ENCODE peak calls at places on chromosomes 3 and 15, in ten cellular contexts. One of them, this sample, is unnamed.

GRCh38 chr3:4107430-4107829 is 195.7 kb upstream of the SETMAR start:
- DNase-seq in SK-N-SH: no peak
- DNase-seq in foreskin fibroblast: no peak
- DNase-seq in body of pancreas: no peak
- DNase-seq in CD4-positive, alpha-beta T cell: no peak
- DNase-seq in H9: no peak
- DNase-seq in activated CD8-positive, alpha-beta T cell treated with anti-CD3 and anti-CD28 coated beads for 36 hours: no peak
- DNase-seq in neural progenitor cell: no peak
- DNase-seq in heart right ventricle: no peak
- DNase-seq in brain microvascular endothelial cell: no peak
- DNase-seq in this sample: no peak

GRCh38 chr3:34305266-34305665 is 506.8 kb downstream of the PDCD6IP start:
- DNase-seq in activated CD8-positive, alpha-beta T cell treated with anti-CD3 and anti-CD28 coated beads for 36 hours: no peak
- DNase-seq in CD4-positive, alpha-beta T cell: no peak
- DNase-seq in brain microvascular endothelial cell: no peak
- DNase-seq in H9: no peak
- DNase-seq in heart right ventricle: no peak
- DNase-seq in neural progenitor cell: no peak
- DNase-seq in foreskin fibroblast: no peak
- DNase-seq in SK-N-SH: no peak
- DNase-seq in body of pancreas: no peak
- DNase-seq in this sample: no peak

GRCh38 chr3:159263750-159264561 is 462.1 kb downstream of the MFSD1 start:
- DNase-seq in neural progenitor cell: peak
- DNase-seq in CD4-positive, alpha-beta T cell: no peak
- DNase-seq in foreskin fibroblast: peak
- DNase-seq in activated CD8-positive, alpha-beta T cell treated with anti-CD3 and anti-CD28 coated beads for 36 hours: peak
- DNase-seq in SK-N-SH: peak
- DNase-seq in body of pancreas: peak
- DNase-seq in H9: no peak
- DNase-seq in brain microvascular endothelial cell: peak
- DNase-seq in heart right ventricle: no peak
- DNase-seq in this sample: no peak

GRCh38 chr15:58513681-58514336 is 82.0 kb downstream of the LIPC start:
- DNase-seq in body of pancreas: no peak
- DNase-seq in heart right ventricle: no peak
- DNase-seq in SK-N-SH: no peak
- DNase-seq in neural progenitor cell: no peak
- DNase-seq in brain microvascular endothelial cell: no peak
- DNase-seq in H9: no peak
- DNase-seq in CD4-positive, alpha-beta T cell: no peak
- DNase-seq in foreskin fibroblast: no peak
- DNase-seq in activated CD8-positive, alpha-beta T cell treated with anti-CD3 and anti-CD28 coated beads for 36 hours: no peak
- DNase-seq in this sample: no peak

GRCh38 chr15:98518823-98519561 is 129.3 kb upstream of the IGF1R start:
- DNase-seq in SK-N-SH: peak
- DNase-seq in heart right ventricle: no peak
- DNase-seq in body of pancreas: peak
- DNase-seq in CD4-positive, alpha-beta T cell: peak
- DNase-seq in foreskin fibroblast: peak
- DNase-seq in H9: peak
- DNase-seq in brain microvascular endothelial cell: peak
- DNase-seq in neural progenitor cell: peak
- DNase-seq in activated CD8-positive, alpha-beta T cell treated with anti-CD3 and anti-CD28 coated beads for 36 hours: peak
- DNase-seq in this sample: no peak

GRCh38 chr3:80914854-80915253 is 846.6 kb downstream of the GBE1 start:
- DNase-seq in CD4-positive, alpha-beta T cell: no peak
- DNase-seq in SK-N-SH: no peak
- DNase-seq in activated CD8-positive, alpha-beta T cell treated with anti-CD3 and anti-CD28 coated beads for 36 hours: no peak
- DNase-seq in foreskin fibroblast: no peak
- DNase-seq in neural progenitor cell: no peak
- DNase-seq in body of pancreas: no peak
- DNase-seq in H9: no peak
- DNase-seq in brain microvascular endothelial cell: no peak
- DNase-seq in heart right ventricle: no peak
- DNase-seq in this sample: no peak

GRCh38 chr3:56469141-56469540 is 874 bp upstream of the ERC2 start:
- DNase-seq in H9: no peak
- DNase-seq in heart right ventricle: no peak
- DNase-seq in activated CD8-positive, alpha-beta T cell treated with anti-CD3 and anti-CD28 coated beads for 36 hours: no peak
- DNase-seq in foreskin fibroblast: peak
- DNase-seq in brain microvascular endothelial cell: no peak
- DNase-seq in CD4-positive, alpha-beta T cell: no peak
- DNase-seq in body of pancreas: no peak
- DNase-seq in SK-N-SH: no peak
- DNase-seq in neural progenitor cell: no peak
- DNase-seq in this sample: no peak

GRCh38 chr15:89383635-89384604 is 49.3 kb upstream of the POLG start:
- DNase-seq in activated CD8-positive, alpha-beta T cell treated with anti-CD3 and anti-CD28 coated beads for 36 hours: no peak
- DNase-seq in CD4-positive, alpha-beta T cell: no peak
- DNase-seq in foreskin fibroblast: peak
- DNase-seq in brain microvascular endothelial cell: no peak
- DNase-seq in neural progenitor cell: no peak
- DNase-seq in H9: peak
- DNase-seq in heart right ventricle: peak
- DNase-seq in SK-N-SH: peak
- DNase-seq in body of pancreas: peak
- DNase-seq in this sample: no peak

GRCh38 chr15:92565351-92566125 is 90.0 kb downstream of the FAM174B start:
- DNase-seq in body of pancreas: no peak
- DNase-seq in foreskin fibroblast: no peak
- DNase-seq in heart right ventricle: no peak
- DNase-seq in H9: no peak
- DNase-seq in activated CD8-positive, alpha-beta T cell treated with anti-CD3 and anti-CD28 coated beads for 36 hours: no peak
- DNase-seq in neural progenitor cell: no peak
- DNase-seq in CD4-positive, alpha-beta T cell: no peak
- DNase-seq in brain microvascular endothelial cell: no peak
- DNase-seq in SK-N-SH: no peak
- DNase-seq in this sample: no peak

GRCh38 chr3:100040446-100040845 is 73.9 kb downstream of the FILIP1L start:
- DNase-seq in activated CD8-positive, alpha-beta T cell treated with anti-CD3 and anti-CD28 coated beads for 36 hours: no peak
- DNase-seq in foreskin fibroblast: peak
- DNase-seq in SK-N-SH: no peak
- DNase-seq in brain microvascular endothelial cell: no peak
- DNase-seq in body of pancreas: no peak
- DNase-seq in CD4-positive, alpha-beta T cell: no peak
- DNase-seq in neural progenitor cell: no peak
- DNase-seq in H9: no peak
- DNase-seq in heart right ventricle: no peak
- DNase-seq in this sample: no peak

GRCh38 chr3:166446291-166446690 is 609.1 kb upstream of the BCHE start:
- DNase-seq in SK-N-SH: no peak
- DNase-seq in heart right ventricle: no peak
- DNase-seq in H9: no peak
- DNase-seq in activated CD8-positive, alpha-beta T cell treated with anti-CD3 and anti-CD28 coated beads for 36 hours: no peak
- DNase-seq in brain microvascular endothelial cell: peak
- DNase-seq in body of pancreas: no peak
- DNase-seq in foreskin fibroblast: no peak
- DNase-seq in neural progenitor cell: no peak
- DNase-seq in CD4-positive, alpha-beta T cell: no peak
- DNase-seq in this sample: no peak

GRCh38 chr15:31752363-31752762 is 278.0 kb upstream of the CHRNA7 start:
- DNase-seq in SK-N-SH: no peak
- DNase-seq in CD4-positive, alpha-beta T cell: no peak
- DNase-seq in brain microvascular endothelial cell: no peak
- DNase-seq in H9: no peak
- DNase-seq in activated CD8-positive, alpha-beta T cell treated with anti-CD3 and anti-CD28 coated beads for 36 hours: no peak
- DNase-seq in foreskin fibroblast: peak
- DNase-seq in neural progenitor cell: no peak
- DNase-seq in heart right ventricle: no peak
- DNase-seq in body of pancreas: no peak
- DNase-seq in this sample: no peak

GRCh38 chr3:79018671-79019136 is 749.1 kb downstream of the ROBO1 start:
- DNase-seq in heart right ventricle: peak
- DNase-seq in activated CD8-positive, alpha-beta T cell treated with anti-CD3 and anti-CD28 coated beads for 36 hours: peak
- DNase-seq in body of pancreas: peak
- DNase-seq in foreskin fibroblast: peak
- DNase-seq in H9: peak
- DNase-seq in brain microvascular endothelial cell: peak
- DNase-seq in SK-N-SH: peak
- DNase-seq in CD4-positive, alpha-beta T cell: no peak
- DNase-seq in neural progenitor cell: peak
- DNase-seq in this sample: no peak

DNA sequence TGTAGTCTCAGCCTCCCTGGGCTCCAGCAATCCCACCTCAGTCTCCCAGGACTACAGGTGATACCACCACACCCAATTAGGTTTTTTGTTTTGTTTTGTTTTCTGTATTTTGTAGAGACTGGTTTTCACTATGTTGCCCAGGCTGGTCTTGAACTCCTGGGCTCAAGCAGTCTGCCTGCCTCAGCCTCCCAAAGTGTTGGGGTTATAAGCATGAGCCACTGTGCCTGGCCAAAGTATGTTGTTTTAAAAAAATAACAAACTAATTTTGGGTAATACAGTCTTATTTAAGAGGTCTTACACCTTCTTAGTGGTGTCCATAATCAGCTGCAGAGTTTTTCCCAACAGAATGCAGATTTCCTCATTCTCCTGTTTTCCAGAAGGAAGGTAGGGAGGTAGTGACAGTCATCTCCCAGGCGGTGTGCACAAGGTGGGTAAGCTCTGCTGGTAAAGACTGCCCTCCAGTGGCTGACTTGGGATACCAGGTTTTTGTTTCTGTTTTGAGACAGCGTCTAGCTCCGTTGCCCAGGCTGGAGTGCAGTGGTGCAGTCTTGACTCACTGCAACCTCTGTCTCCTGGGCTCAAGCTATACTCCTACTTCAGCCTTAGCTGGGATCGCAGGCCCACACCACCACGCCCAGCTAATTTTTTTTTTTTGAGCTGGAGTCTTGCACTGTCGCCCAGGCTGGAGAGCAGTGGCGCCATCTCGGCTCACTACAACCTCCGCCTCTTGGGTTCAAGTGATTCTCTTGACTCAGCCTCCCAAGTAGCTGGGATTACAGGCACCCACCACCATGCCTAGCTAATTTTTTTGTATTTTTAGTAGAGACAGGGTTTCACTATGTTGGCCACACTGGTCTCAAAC is 58.4 kb downstream of the MAP6D1 start:
- DNase-seq in CD4-positive, alpha-beta T cell: peak
- DNase-seq in activated CD8-positive, alpha-beta T cell treated with anti-CD3 and anti-CD28 coated beads for 36 hours: peak
- DNase-seq in body of pancreas: peak
- DNase-seq in foreskin fibroblast: peak
- DNase-seq in SK-N-SH: peak
- DNase-seq in heart right ventricle: peak
- DNase-seq in brain microvascular endothelial cell: peak
- DNase-seq in H9: peak
- DNase-seq in neural progenitor cell: peak
- DNase-seq in this sample: peak
- TF ChIP-seq CTCF in CD4-positive, alpha-beta T cell: peak
- TF ChIP-seq CTCF in activated CD8-positive, alpha-beta T cell treated with anti-CD3 and anti-CD28 coated beads for 36 hours: peak
- TF ChIP-seq CTCF in body of pancreas: peak
- TF ChIP-seq CTCF in foreskin fibroblast: peak
- TF ChIP-seq CTCF in SK-N-SH: peak
- TF ChIP-seq CTCF in heart right ventricle: peak
- TF ChIP-seq CTCF in brain microvascular endothelial cell: peak
- TF ChIP-seq CTCF in H9: peak
- TF ChIP-seq CTCF in neural progenitor cell: peak
- TF ChIP-seq CTCF in this sample: peak

GRCh38 chr3:55441499-55441898 is 45.6 kb downstream of the WNT5A start:
- DNase-seq in brain microvascular endothelial cell: no peak
- DNase-seq in heart right ventricle: no peak
- DNase-seq in CD4-positive, alpha-beta T cell: no peak
- DNase-seq in H9: no peak
- DNase-seq in foreskin fibroblast: no peak
- DNase-seq in activated CD8-positive, alpha-beta T cell treated with anti-CD3 and anti-CD28 coated beads for 36 hours: no peak
- DNase-seq in neural progenitor cell: no peak
- DNase-seq in body of pancreas: no peak
- DNase-seq in SK-N-SH: no peak
- DNase-seq in this sample: no peak
- TF ChIP-seq CTCF in brain microvascular endothelial cell: no peak
- TF ChIP-seq CTCF in heart right ventricle: no peak
- TF ChIP-seq CTCF in CD4-positive, alpha-beta T cell: no peak
- TF ChIP-seq CTCF in H9: peak
- TF ChIP-seq CTCF in foreskin fibroblast: no peak
- TF ChIP-seq CTCF in activated CD8-positive, alpha-beta T cell treated with anti-CD3 and anti-CD28 coated beads for 36 hours: no peak
- TF ChIP-seq CTCF in neural progenitor cell: peak
- TF ChIP-seq CTCF in body of pancreas: no peak
- TF ChIP-seq CTCF in SK-N-SH: no peak
- TF ChIP-seq CTCF in this sample: no peak

DNA sequence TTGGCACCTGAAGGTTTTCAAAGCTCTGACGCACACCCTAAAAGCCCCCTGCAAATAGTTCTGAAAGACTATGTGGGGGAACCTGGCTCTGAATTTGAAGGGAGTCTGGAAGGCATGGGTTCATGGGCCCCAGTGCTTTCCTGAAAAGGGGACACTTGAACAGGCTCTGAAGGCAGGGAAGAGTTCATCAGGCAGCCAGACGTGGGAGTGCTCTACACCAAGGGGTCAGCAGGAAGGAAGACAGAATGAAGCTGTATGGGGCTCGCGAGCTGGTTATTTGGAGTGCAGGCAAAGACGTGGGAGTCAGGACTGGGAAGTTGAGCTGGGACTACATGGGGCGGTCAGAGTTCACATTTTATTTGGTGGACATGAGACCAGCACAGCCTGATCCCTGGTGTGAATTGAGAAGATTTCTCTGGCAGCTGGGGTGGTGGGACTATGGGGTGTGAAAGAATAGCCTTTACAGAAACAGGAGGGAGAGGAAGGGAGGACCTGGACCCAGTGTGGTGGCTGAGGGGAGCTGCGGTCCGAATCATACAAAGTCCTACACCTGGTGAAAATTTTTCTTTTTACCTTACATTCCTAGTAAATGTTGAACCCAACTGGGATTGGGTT is 12.6 kb downstream of the ABHD6 start:
- DNase-seq in H9: no peak
- DNase-seq in activated CD8-positive, alpha-beta T cell treated with anti-CD3 and anti-CD28 coated beads for 36 hours: no peak
- DNase-seq in heart right ventricle: no peak
- DNase-seq in body of pancreas: no peak
- DNase-seq in SK-N-SH: no peak
- DNase-seq in brain microvascular endothelial cell: no peak
- DNase-seq in neural progenitor cell: no peak
- DNase-seq in CD4-positive, alpha-beta T cell: no peak
- DNase-seq in foreskin fibroblast: no peak
- DNase-seq in this sample: no peak
- TF ChIP-seq CTCF in H9: no peak
- TF ChIP-seq CTCF in activated CD8-positive, alpha-beta T cell treated with anti-CD3 and anti-CD28 coated beads for 36 hours: no peak
- TF ChIP-seq CTCF in heart right ventricle: no peak
- TF ChIP-seq CTCF in body of pancreas: no peak
- TF ChIP-seq CTCF in SK-N-SH: no peak
- TF ChIP-seq CTCF in brain microvascular endothelial cell: no peak
- TF ChIP-seq CTCF in neural progenitor cell: no peak
- TF ChIP-seq CTCF in CD4-positive, alpha-beta T cell: no peak
- TF ChIP-seq CTCF in foreskin fibroblast: no peak
- TF ChIP-seq CTCF in this sample: no peak

DNA sequence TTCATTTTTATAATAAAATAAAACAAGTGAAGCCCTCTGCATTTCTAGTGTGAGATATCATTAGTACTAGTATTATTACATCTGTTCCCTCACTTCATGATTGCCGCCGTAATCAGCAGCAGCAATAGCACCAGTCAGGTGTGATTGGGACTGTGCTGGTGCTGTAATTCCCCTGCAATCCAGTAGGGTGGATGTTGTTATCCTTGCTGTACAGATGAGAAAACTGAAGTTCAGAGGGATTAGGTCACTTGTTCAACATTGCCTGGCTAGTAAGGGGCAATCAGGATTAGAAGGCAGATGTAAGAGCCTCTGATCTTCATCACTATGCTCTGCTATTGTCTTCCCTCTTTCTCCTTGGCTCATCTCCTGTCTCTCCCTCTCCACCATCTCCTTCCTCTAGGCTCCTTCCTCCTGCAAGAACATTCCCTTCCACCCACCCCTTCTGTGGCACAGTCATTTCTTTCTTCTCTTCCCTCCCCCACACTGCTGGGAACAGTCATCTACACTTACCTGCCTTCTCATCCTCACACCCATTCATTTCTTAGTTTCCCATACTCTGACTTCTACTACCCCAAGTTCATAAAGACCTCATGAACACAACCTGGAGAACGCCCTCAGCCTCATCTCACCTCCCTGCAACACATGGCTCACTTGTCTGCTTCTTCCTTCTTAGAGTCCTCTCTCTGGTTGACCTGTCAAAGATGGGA is 29.7 kb downstream of the CRYGS start:
- DNase-seq in activated CD8-positive, alpha-beta T cell treated with anti-CD3 and anti-CD28 coated beads for 36 hours: peak
- DNase-seq in SK-N-SH: no peak
- DNase-seq in body of pancreas: peak
- DNase-seq in heart right ventricle: no peak
- DNase-seq in H9: peak
- DNase-seq in neural progenitor cell: no peak
- DNase-seq in brain microvascular endothelial cell: no peak
- DNase-seq in CD4-positive, alpha-beta T cell: no peak
- DNase-seq in foreskin fibroblast: peak
- DNase-seq in this sample: no peak
- TF ChIP-seq CTCF in activated CD8-positive, alpha-beta T cell treated with anti-CD3 and anti-CD28 coated beads for 36 hours: no peak
- TF ChIP-seq CTCF in SK-N-SH: peak
- TF ChIP-seq CTCF in body of pancreas: peak
- TF ChIP-seq CTCF in heart right ventricle: no peak
- TF ChIP-seq CTCF in H9: peak
- TF ChIP-seq CTCF in neural progenitor cell: peak
- TF ChIP-seq CTCF in brain microvascular endothelial cell: peak
- TF ChIP-seq CTCF in CD4-positive, alpha-beta T cell: no peak
- TF ChIP-seq CTCF in foreskin fibroblast: peak
- TF ChIP-seq CTCF in this sample: peak

This sample was measured in CD14-positive monocyte.